ENCODE peak calls at places on chromosomes 11 and 22, in four cellular contexts. One of them, this sample, is unnamed.
A peak's percentile ranks its signal among the peaks of the same experiment; 100 is the strongest.

GRCh38 chr11:32561835-32562234 is 21.8 kb upstream of the EIF3M start:
- DNase-seq in PC-9: no peak
- DNase-seq in head of caudate nucleus: no peak
- DNase-seq in GM13976: no peak
- DNase-seq in this sample: no peak

GRCh38 chr11:121881806-121882205 is 234.2 kb downstream of the BLID start:
- DNase-seq in GM13976: no peak
- DNase-seq in head of caudate nucleus: no peak
- DNase-seq in PC-9: no peak
- DNase-seq in this sample: no peak

GRCh38 chr11:45771194-45771941 is 33.6 kb upstream of the SLC35C1 start:
- DNase-seq in head of caudate nucleus: peak; percentile 76
- DNase-seq in GM13976: peak; percentile 79
- DNase-seq in PC-9: peak; percentile 60
- DNase-seq in this sample: no peak

GRCh38 chr11:17164361-17165246 is 43.2 kb downstream of the PIK3C2A start:
- DNase-seq in GM13976: peak; percentile 36
- DNase-seq in head of caudate nucleus: no peak
- DNase-seq in PC-9: peak; percentile 2
- DNase-seq in this sample: no peak

GRCh38 chr22:44419429-44419828 is 78.6 kb downstream of the RTL6 start:
- DNase-seq in GM13976: no peak
- DNase-seq in head of caudate nucleus: no peak
- DNase-seq in PC-9: no peak
- DNase-seq in this sample: no peak

GRCh38 chr11:43756575-43756974 is 76.0 kb downstream of the HSD17B12 start:
- DNase-seq in PC-9: no peak
- DNase-seq in GM13976: no peak
- DNase-seq in head of caudate nucleus: no peak
- DNase-seq in this sample: no peak

GRCh38 chr11:65917434-65918210 is 1.2 kb downstream of the C11orf68 start:
- DNase-seq in PC-9: peak; percentile 55
- DNase-seq in head of caudate nucleus: no peak
- DNase-seq in GM13976: no peak
- DNase-seq in this sample: no peak

GRCh38 chr11:1307998-1308744 is 1.3 kb downstream of the TOLLIP start:
- DNase-seq in head of caudate nucleus: no peak
- DNase-seq in GM13976: no peak
- DNase-seq in PC-9: no peak
- DNase-seq in this sample: no peak

GRCh38 chr11:104663190-104664140 is 234.8 kb downstream of the CASP12 start:
- DNase-seq in head of caudate nucleus: no peak
- DNase-seq in PC-9: no peak
- DNase-seq in GM13976: no peak
- DNase-seq in this sample: no peak

GRCh38 chr11:69569306-69570200 is 71.4 kb upstream of the CCND1 start:
- DNase-seq in GM13976: no peak
- DNase-seq in PC-9: no peak
- DNase-seq in head of caudate nucleus: no peak
- DNase-seq in this sample: no peak

This sample was measured in GOT3.